ENCODE peak calls at places on chromosomes 2 and 18, in four cellular contexts. U, B, S and Q are unnamed samples.

GRCh38 chr2:234911271-234911670 is 40.5 kb upstream of the SH3BP4 start:
- DNase-seq in B (no peak), U (no peak), S (no peak), Q (peak; percentile 55)

GRCh38 chr2:134504586-134505336 is 214.0 kb downstream of the TMEM163 start:
- DNase-seq in S (no peak), U (no peak), B (no peak), Q (no peak)

GRCh38 chr2:12596771-12597170 is 120.0 kb upstream of the TRIB2 start:
- DNase-seq in B (no peak), U (no peak), S (no peak), Q (no peak)

GRCh38 chr2:150076281-150076680 is 411.2 kb downstream of the RND3 start:
- DNase-seq in B (no peak), S (no peak), U (no peak), Q (no peak)

GRCh38 chr18:57516068-57516467 is 70.4 kb downstream of the FECH start:
- DNase-seq in U (no peak), B (no peak), S (no peak), Q (no peak)

GRCh38 chr2:177939211-177939610 is 133.4 kb downstream of the PDE11A start:
- DNase-seq in S (no peak), U (no peak), B (no peak), Q (no peak)

GRCh38 chr18:31992836-31993575 is 25.6 kb upstream of the RNF125 start:
- DNase-seq in S (peak; percentile 18), B (no peak), U (no peak), Q (no peak)

GRCh38 chr2:216551234-216551633 is 52.6 kb downstream of the RPL37A start:
- DNase-seq in B (no peak), S (no peak), U (no peak), Q (no peak)

GRCh38 chr2:11764359-11764758 is 17.9 kb downstream of the LPIN1 start:
- DNase-seq in U (no peak), S (no peak), B (no peak), Q (no peak)

GRCh38 chr18:48875314-48875941 is 75.3 kb downstream of the SMAD7 start:
- DNase-seq in S (no peak), B (no peak), U (no peak), Q (no peak)

GRCh38 chr2:217349251-217349650 is 489.4 kb upstream of the TNP1 start:
- DNase-seq in B (no peak), U (no peak), S (no peak), Q (no peak)

GRCh38 chr2:23487735-23488492 is 102.9 kb downstream of the KLHL29 start:
- DNase-seq in U (no peak), B (no peak), S (no peak), Q (peak; percentile 8)

DNA sequence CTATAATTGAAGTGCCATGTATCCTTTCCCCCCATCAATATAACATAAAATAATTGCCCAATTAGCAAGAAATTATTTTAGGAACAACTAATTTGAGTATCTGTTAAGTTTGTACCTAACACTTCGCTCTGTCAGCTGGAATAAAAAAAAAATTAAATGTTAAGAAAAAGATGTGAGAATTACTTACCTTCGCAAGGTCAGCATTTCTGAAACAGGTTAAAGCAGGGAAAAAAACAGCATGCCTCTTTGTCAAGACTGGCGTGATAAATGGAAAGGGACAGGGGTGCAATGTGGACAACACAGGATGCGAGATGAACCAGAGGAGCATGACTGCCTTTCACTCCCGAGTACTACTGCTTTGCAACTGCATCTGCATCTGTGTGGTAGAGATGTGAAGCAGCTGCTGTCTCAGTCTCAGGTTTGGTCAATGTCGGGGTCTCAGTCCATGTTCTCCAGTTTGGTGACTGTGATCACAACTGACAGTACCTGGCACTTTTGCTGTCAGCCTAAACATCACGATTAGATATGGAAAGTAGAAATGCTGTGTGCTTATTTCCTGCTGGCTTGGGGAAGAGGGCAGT is 565.4 kb upstream of the LRRTM1 start:
- DNase-seq in B (no peak), S (no peak), U (no peak), Q (no peak)
- H3K27ac ChIP-seq in B (no peak overlapping the region), S (no peak overlapping the region), U (no peak overlapping the region), Q (no peak overlapping the region)

GRCh38 chr2:66559672-66560071 is 124.7 kb downstream of the MEIS1 start:
- DNase-seq in U (no peak), B (no peak), S (no peak), Q (no peak)

GRCh38 chr2:66560683-66561082 is 125.8 kb downstream of the MEIS1 start:
- DNase-seq in U (no peak), S (no peak), B (no peak), Q (no peak)

GRCh38 chr2:66563473-66563872 is 128.5 kb downstream of the MEIS1 start:
- DNase-seq in S (no peak), U (no peak), B (no peak), Q (no peak)

GRCh38 chr2:66562337-66562685 is 127.4 kb downstream of the MEIS1 start:
- DNase-seq in S (no peak), U (no peak), B (no peak), Q (no peak)

GRCh38 chr2:66561645-66562336 is 126.9 kb downstream of the MEIS1 start:
- DNase-seq in B (no peak), S (peak; percentile 82), U (no peak), Q (no peak)
- H3K27ac ChIP-seq in B (no peak overlapping the region), S (peak overlapping the region; percentile 9), U (peak overlapping the region; percentile 53), Q (peak overlapping the region; percentile 37)

GRCh38 chr18:61893304-61893970 is 630 bp upstream of the RNF152 start:
- DNase-seq in S (peak; percentile 81), B (peak; percentile 69), U (peak; percentile 65), Q (peak; percentile 58)
- H3K27ac ChIP-seq in S (peak overlapping the region; percentile 33), B (peak overlapping the region; percentile 95), U (peak overlapping the region; percentile 56), Q (no peak overlapping the region)

DNA sequence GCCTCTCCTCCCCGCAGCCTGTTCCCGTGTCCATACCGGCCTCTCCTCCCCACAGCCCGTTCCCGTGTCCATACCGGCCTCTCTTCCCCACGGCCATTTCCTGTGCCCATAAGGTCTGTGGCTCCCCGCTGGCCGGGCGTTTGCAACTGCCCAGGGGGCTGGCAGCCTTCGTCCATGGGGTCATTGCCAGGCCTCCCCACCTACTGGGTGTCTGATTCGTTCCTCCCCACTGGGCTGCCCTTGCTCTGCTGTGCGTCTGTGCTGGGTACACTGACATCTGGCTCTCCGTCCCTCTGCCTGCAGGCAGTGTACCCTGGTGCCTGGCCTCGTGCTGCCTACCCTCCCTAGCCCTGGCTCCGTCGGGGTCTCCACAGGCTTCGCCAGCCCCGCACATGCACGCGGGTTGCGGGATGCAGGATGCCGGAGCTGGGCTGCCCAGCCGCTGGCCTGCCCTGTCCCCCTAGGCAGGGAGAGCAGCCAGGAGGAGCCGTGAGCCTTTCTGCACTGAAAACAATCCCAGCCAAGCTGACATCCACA is 67.8 kb downstream of the NFATC1 start:
- DNase-seq in U (no peak), B (no peak), S (no peak), Q (no peak)
- H3K27ac ChIP-seq in U (no peak overlapping the region), B (no peak overlapping the region), S (no peak overlapping the region), Q (no peak overlapping the region)

GRCh38 chr2:27278010-27278409 is 2.8 kb downstream of the DNAJC5G start:
- DNase-seq in S (no peak), B (no peak), U (no peak), Q (no peak)
- H3K27ac ChIP-seq in S (no peak overlapping the region), B (no peak overlapping the region), U (no peak overlapping the region), Q (no peak overlapping the region)